ENCODE peak calls at places on chromosomes 16 and 17, in six cellular contexts. Z is LNCaP clone FGC, C is stomach, S is AG10803, M is GM13977, D is T-helper 1 cell. K is an unnamed sample.

GRCh38 chr17:9239821-9240658 is 218.7 kb downstream of the NTN1 start:
- DNase-seq in C (peak; percentile 71), M (peak; percentile 96), S (peak; percentile 71), D (peak; percentile 72), Z (no peak), K (no peak)

GRCh38 chr16:49911430-49911829 is 55.5 kb upstream of the ZNF423 start:
- DNase-seq in S (no peak), D (no peak), M (no peak), Z (no peak), C (no peak), K (no peak)

GRCh38 chr17:5583426-5584382 is 605 bp downstream of the NLRP1 start:
- DNase-seq in C (no peak), M (no peak), Z (no peak), S (peak; percentile 53), D (no peak), K (no peak)

GRCh38 chr17:57490890-57491289 is 234.6 kb downstream of the MSI2 start:
- DNase-seq in Z (no peak), D (no peak), C (no peak), M (no peak), S (no peak), K (no peak)

GRCh38 chr17:81020767-81021497 is 14.0 kb upstream of the BAIAP2 start:
- DNase-seq in M (no peak), S (peak; percentile 53), D (no peak), Z (no peak), C (no peak), K (no peak)

GRCh38 chr16:68382296-68382718 is 66.0 kb downstream of the SMPD3 start:
- DNase-seq in C (peak; percentile 51), Z (no peak), M (peak; percentile 66), S (no peak), D (no peak), K (no peak)

GRCh38 chr17:50290074-50290702 is 15.9 kb downstream of the TMEM92 start:
- DNase-seq in S (peak; percentile 99), D (no peak), M (peak; percentile 18), Z (peak; percentile 22), C (peak; percentile 77), K (peak; percentile 13)

GRCh38 chr17:62763891-62764600 is 44.1 kb downstream of the MARCHF10 start:
- DNase-seq in D (no peak), S (no peak), M (no peak), C (no peak), Z (no peak), K (no peak)

GRCh38 chr17:49249292-49249794 is 18.8 kb upstream of the PHOSPHO1 start:
- DNase-seq in M (no peak), D (no peak), Z (no peak), S (peak; percentile 40), C (no peak), K (no peak)

GRCh38 chr17:80737106-80738019 is 192.7 kb downstream of the RPTOR start:
- DNase-seq in M (peak; percentile 85), C (no peak), Z (no peak), D (no peak), S (no peak), K (no peak)

GRCh38 chr16:22352726-22353125 is 21.7 kb downstream of the CDR2 start:
- DNase-seq in Z (no peak), C (no peak), M (no peak), D (no peak), S (no peak), K (no peak)

K was measured in NCI-H1694 treated with DMSO at 0.1 percent for 48 hours.